ENCODE peak calls at places on chromosomes 12 and 14, in six cellular contexts. H is substantia nigra, X is fibroblast of the aortic adventitia, O is lower leg skin, F is frontal cortex, T is GM03348. V is an unnamed sample.

GRCh38 chr12:101875112-101875961 is 2.0 kb upstream of the DRAM1 start:
- DNase-seq in H (no peak), X (peak), O (no peak), F (peak), T (no peak), V (no peak)

GRCh38 chr14:95410838-95411237 is 91.1 kb upstream of the CLMN start:
- DNase-seq in H (no peak), X (no peak), O (no peak), F (no peak), T (no peak), V (no peak)

GRCh38 chr12:67413577-67413976 is 144.4 kb downstream of the CAND1 start:
- DNase-seq in H (no peak), X (no peak), O (no peak), F (no peak), T (no peak), V (no peak)

GRCh38 chr14:44712095-44712822 is 205.2 kb upstream of the FSCB start:
- DNase-seq in H (no peak), X (no peak), O (no peak), F (no peak), T (no peak), V (no peak)

GRCh38 chr12:92080390-92081285 is 65.0 kb downstream of the BTG1 start:
- DNase-seq in H (no peak), X (peak), O (no peak), F (no peak), T (peak), V (no peak)

GRCh38 chr14:32186248-32186647 is 15.6 kb upstream of the RNU6-7 start:
- DNase-seq in H (no peak), X (no peak), O (no peak), F (no peak), T (no peak), V (no peak)

GRCh38 chr12:65825573-65826512 is 1.6 kb downstream of the HMGA2 start:
- DNase-seq in H (peak), X (peak), O (no peak), F (peak), T (peak), V (no peak)

GRCh38 chr12:12511021-12511783 is 51.5 kb downstream of the DUSP16 start:
- DNase-seq in H (no peak), X (no peak), O (no peak), F (no peak), T (no peak), V (no peak)

GRCh38 chr12:132326646-132327045 is 2.7 kb downstream of the GALNT9 start:
- DNase-seq in H (no peak), X (no peak), O (no peak), F (no peak), T (no peak), V (no peak)

GRCh38 chr12:19301688-19302640 is 137.3 kb upstream of the AEBP2 start:
- DNase-seq in H (no peak), X (no peak), O (no peak), F (no peak), T (no peak), V (no peak)

GRCh38 chr12:96811083-96811482 is 96.0 kb upstream of the NEDD1 start:
- DNase-seq in H (no peak), X (peak), O (no peak), F (no peak), T (peak), V (no peak)

GRCh38 chr12:69405466-69405865 is 45.9 kb downstream of the YEATS4 start:
- DNase-seq in H (no peak), X (peak), O (no peak), F (no peak), T (peak), V (no peak)

V was measured in globus pallidus.